ENCODE peak calls at places on chromosome 1, in eight cellular contexts. One of them, this sample, is unnamed.

GRCh38 chr1:81407463-81407862 is 393.3 kb upstream of the ADGRL2 start:
- DNase-seq in bronchial epithelial cell: no peak
- DNase-seq in AG04450: no peak
- DNase-seq in foreskin fibroblast: no peak
- DNase-seq in endothelial cell: no peak
- DNase-seq in psoas muscle: no peak
- DNase-seq in B cell: no peak
- DNase-seq in hepatocyte: no peak
- DNase-seq in this sample: no peak

GRCh38 chr1:182617075-182617429 is 12.9 kb upstream of the RGS16 start:
- DNase-seq in endothelial cell: no peak
- DNase-seq in bronchial epithelial cell: no peak
- DNase-seq in hepatocyte: no peak
- DNase-seq in AG04450: no peak
- DNase-seq in B cell: no peak
- DNase-seq in psoas muscle: no peak
- DNase-seq in foreskin fibroblast: no peak
- DNase-seq in this sample: no peak

GRCh38 chr1:217393901-217394300 is 237.0 kb downstream of the GPATCH2 start:
- DNase-seq in psoas muscle: no peak
- DNase-seq in foreskin fibroblast: no peak
- DNase-seq in endothelial cell: no peak
- DNase-seq in hepatocyte: peak
- DNase-seq in B cell: no peak
- DNase-seq in bronchial epithelial cell: peak
- DNase-seq in AG04450: no peak
- DNase-seq in this sample: no peak

GRCh38 chr1:96370752-96371151 is 350.8 kb upstream of the PTBP2 start:
- DNase-seq in psoas muscle: no peak
- DNase-seq in B cell: no peak
- DNase-seq in endothelial cell: no peak
- DNase-seq in AG04450: peak
- DNase-seq in bronchial epithelial cell: peak
- DNase-seq in hepatocyte: peak
- DNase-seq in foreskin fibroblast: peak
- DNase-seq in this sample: no peak

GRCh38 chr1:175498002-175498401 is 245.4 kb downstream of the TNR start:
- DNase-seq in endothelial cell: no peak
- DNase-seq in foreskin fibroblast: no peak
- DNase-seq in psoas muscle: no peak
- DNase-seq in bronchial epithelial cell: peak
- DNase-seq in hepatocyte: no peak
- DNase-seq in AG04450: no peak
- DNase-seq in B cell: no peak
- DNase-seq in this sample: no peak

GRCh38 chr1:6245086-6245868 is 1.3 kb downstream of the HES3 start:
- DNase-seq in foreskin fibroblast: peak
- DNase-seq in AG04450: peak
- DNase-seq in bronchial epithelial cell: peak
- DNase-seq in endothelial cell: peak
- DNase-seq in hepatocyte: peak
- DNase-seq in B cell: peak
- DNase-seq in psoas muscle: peak
- DNase-seq in this sample: peak

GRCh38 chr1:6396998-6397397 is 3.4 kb upstream of the ACOT7 start:
- DNase-seq in B cell: no peak
- DNase-seq in hepatocyte: no peak
- DNase-seq in bronchial epithelial cell: no peak
- DNase-seq in psoas muscle: no peak
- DNase-seq in AG04450: no peak
- DNase-seq in foreskin fibroblast: no peak
- DNase-seq in endothelial cell: no peak
- DNase-seq in this sample: no peak

GRCh38 chr1:24277420-24278169 is 41.6 kb upstream of the GRHL3 start:
- DNase-seq in hepatocyte: no peak
- DNase-seq in psoas muscle: no peak
- DNase-seq in B cell: no peak
- DNase-seq in endothelial cell: no peak
- DNase-seq in bronchial epithelial cell: peak
- DNase-seq in AG04450: no peak
- DNase-seq in foreskin fibroblast: peak
- DNase-seq in this sample: no peak

GRCh38 chr1:37017737-37018136 is 16.6 kb downstream of the GRIK3 start:
- DNase-seq in B cell: no peak
- DNase-seq in psoas muscle: no peak
- DNase-seq in endothelial cell: no peak
- DNase-seq in hepatocyte: no peak
- DNase-seq in foreskin fibroblast: no peak
- DNase-seq in bronchial epithelial cell: no peak
- DNase-seq in AG04450: no peak
- DNase-seq in this sample: no peak

GRCh38 chr1:114764689-114765088 is 6.9 kb upstream of the CSDE1 start:
- DNase-seq in B cell: no peak
- DNase-seq in bronchial epithelial cell: no peak
- DNase-seq in foreskin fibroblast: no peak
- DNase-seq in hepatocyte: no peak
- DNase-seq in AG04450: no peak
- DNase-seq in endothelial cell: no peak
- DNase-seq in psoas muscle: no peak
- DNase-seq in this sample: no peak
- TF ChIP-seq CTCF in B cell: no peak
- TF ChIP-seq CTCF in bronchial epithelial cell: no peak
- TF ChIP-seq CTCF in foreskin fibroblast: no peak
- TF ChIP-seq CTCF in hepatocyte: no peak
- TF ChIP-seq CTCF in AG04450: peak
- TF ChIP-seq CTCF in endothelial cell: peak
- TF ChIP-seq CTCF in psoas muscle: no peak
- TF ChIP-seq CTCF in this sample: no peak

DNA sequence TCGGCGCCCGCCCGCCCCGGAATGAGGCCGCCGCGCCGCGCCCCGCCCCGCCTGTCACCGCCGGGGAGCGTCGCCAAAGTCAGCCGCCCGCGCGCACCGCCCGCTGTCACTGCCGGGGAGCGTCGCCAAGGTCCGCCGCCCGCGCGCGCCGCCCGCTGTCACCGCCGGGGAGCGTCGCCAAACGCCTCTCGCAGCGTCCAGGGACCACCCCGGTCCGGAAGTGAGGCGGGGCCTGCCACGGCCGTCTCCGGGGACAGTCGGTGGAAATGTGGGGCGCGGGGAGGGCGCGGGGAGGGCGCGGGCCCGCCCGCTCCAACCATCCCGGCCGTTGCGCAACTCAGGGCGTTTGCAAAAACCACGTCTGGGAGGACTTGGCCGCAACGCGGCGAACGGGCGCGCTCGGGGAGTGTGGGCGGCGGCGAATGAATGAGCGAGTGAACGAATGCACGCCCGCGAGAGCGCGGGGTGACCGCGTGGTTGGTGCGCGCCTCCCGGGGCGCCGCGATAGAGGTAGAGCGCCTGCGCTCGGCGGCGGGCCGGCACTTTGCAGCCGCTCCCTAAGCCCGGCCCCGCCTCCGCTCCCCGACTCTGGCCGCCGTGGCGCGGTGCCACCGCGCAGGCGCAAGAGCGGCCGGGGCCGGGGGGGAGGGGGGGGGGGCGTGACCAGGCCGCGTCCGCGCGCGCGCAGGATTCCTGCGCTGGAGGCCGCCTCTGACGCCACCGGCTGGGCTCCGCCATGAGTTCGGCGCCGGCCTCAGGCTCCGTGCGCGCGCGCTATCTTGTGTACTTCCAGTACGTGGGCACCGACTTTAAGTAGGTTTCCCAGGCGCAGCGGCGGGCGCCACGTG is at the start of the genes ACAP3 and PUSL1:
- DNase-seq in hepatocyte: peak
- DNase-seq in AG04450: peak
- DNase-seq in bronchial epithelial cell: peak
- DNase-seq in foreskin fibroblast: peak
- DNase-seq in B cell: peak
- DNase-seq in endothelial cell: peak
- DNase-seq in psoas muscle: peak
- DNase-seq in this sample: peak
- TF ChIP-seq CTCF in hepatocyte: no peak
- TF ChIP-seq CTCF in AG04450: no peak
- TF ChIP-seq CTCF in bronchial epithelial cell: no peak
- TF ChIP-seq CTCF in foreskin fibroblast: no peak
- TF ChIP-seq CTCF in B cell: no peak
- TF ChIP-seq CTCF in endothelial cell: no peak
- TF ChIP-seq CTCF in psoas muscle: no peak
- TF ChIP-seq CTCF in this sample: no peak

DNA sequence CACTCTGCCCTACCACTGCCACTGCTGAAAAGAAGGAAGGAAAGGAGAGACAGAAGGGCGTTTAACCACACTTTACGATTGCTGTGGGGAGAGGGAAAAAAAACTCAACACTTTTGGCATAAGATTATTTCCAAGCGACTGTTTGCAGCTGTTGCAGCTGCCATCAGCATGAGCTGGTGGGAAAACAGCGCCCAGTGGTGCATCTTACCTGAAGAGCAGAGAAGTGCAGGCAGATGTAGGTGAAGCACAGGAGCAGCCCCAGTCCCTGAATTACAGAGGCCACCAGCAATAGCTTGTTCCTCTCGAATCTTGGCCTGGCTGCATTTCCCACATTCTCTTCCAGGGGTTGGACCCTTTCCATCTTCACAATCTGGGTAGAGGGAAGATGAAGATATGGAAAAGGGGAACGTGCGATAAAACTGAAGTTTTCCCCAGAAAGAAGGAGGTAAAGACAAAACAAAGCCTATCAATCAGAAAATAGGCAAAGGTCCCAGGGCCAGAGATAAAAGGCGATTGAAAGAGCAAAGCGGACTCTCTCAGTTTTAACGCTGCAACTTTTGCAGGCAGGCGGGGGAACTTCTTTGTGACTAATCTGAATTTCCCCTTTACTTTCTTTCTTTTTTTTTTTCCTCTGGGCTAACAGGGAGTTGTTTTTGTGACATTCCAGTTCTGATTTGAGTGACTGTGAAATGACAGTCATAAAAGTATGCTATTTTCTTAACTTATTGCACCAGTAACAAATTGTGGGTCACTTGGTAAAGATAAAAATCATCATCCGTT is at the start of gene TNFSF4:
- DNase-seq in AG04450: no peak
- DNase-seq in endothelial cell: no peak
- DNase-seq in bronchial epithelial cell: no peak
- DNase-seq in hepatocyte: no peak
- DNase-seq in psoas muscle: no peak
- DNase-seq in foreskin fibroblast: no peak
- DNase-seq in B cell: no peak
- DNase-seq in this sample: no peak
- TF ChIP-seq CTCF in AG04450: peak
- TF ChIP-seq CTCF in endothelial cell: no peak
- TF ChIP-seq CTCF in bronchial epithelial cell: no peak
- TF ChIP-seq CTCF in hepatocyte: no peak
- TF ChIP-seq CTCF in psoas muscle: no peak
- TF ChIP-seq CTCF in foreskin fibroblast: no peak
- TF ChIP-seq CTCF in B cell: no peak
- TF ChIP-seq CTCF in this sample: no peak

GRCh38 chr1:196860323-196860884 is 27.4 kb upstream of the CFHR4 start:
- DNase-seq in AG04450: no peak
- DNase-seq in endothelial cell: no peak
- DNase-seq in bronchial epithelial cell: no peak
- DNase-seq in hepatocyte: no peak
- DNase-seq in psoas muscle: no peak
- DNase-seq in foreskin fibroblast: no peak
- DNase-seq in B cell: no peak
- DNase-seq in this sample: no peak
- TF ChIP-seq CTCF in AG04450: no peak
- TF ChIP-seq CTCF in endothelial cell: no peak
- TF ChIP-seq CTCF in bronchial epithelial cell: no peak
- TF ChIP-seq CTCF in hepatocyte: no peak
- TF ChIP-seq CTCF in psoas muscle: no peak
- TF ChIP-seq CTCF in foreskin fibroblast: no peak
- TF ChIP-seq CTCF in B cell: peak
- TF ChIP-seq CTCF in this sample: no peak

This sample was measured in Calu3.